ENCODE peak calls at places on chromosomes 3 and 15, in seven cellular contexts. Q is hepatocyte, M is BJ, X is upper lobe of right lung, B is brain microvascular endothelial cell, U is fibroblast of mammary gland, Z is PC-9. A is an unnamed sample.

GRCh38 chr15:93036922-93037321 is 52.1 kb downstream of the RGMA start:
- DNase-seq in Q (no peak), M (no peak), X (no peak), B (no peak), U (no peak), Z (no peak), A (no peak)

GRCh38 chr3:140527156-140527555 is 150.7 kb upstream of the TRIM42 start:
- DNase-seq in Q (no peak), M (no peak), X (no peak), B (no peak), U (no peak), Z (no peak), A (no peak)

GRCh38 chr3:17258823-17259436 is 374.2 kb downstream of the PLCL2 start:
- DNase-seq in Q (peak; percentile 48), M (no peak), X (no peak), B (no peak), U (peak; percentile 53), Z (no peak), A (no peak)

GRCh38 chr3:177694316-177694715 is 497.0 kb upstream of the TBL1XR1 start:
- DNase-seq in Q (peak; percentile 50), M (peak; percentile 36), X (no peak), B (peak; percentile 66), U (peak; percentile 80), Z (no peak), A (peak; percentile 34)

GRCh38 chr15:39623550-39623931 is 42.7 kb downstream of the THBS1 start:
- DNase-seq in Q (no peak), M (no peak), X (no peak), B (no peak), U (no peak), Z (no peak), A (no peak)

GRCh38 chr3:94137377-94137776 is 74.5 kb downstream of the NSUN3 start:
- DNase-seq in Q (no peak), M (no peak), X (no peak), B (peak; percentile 14), U (no peak), Z (no peak), A (no peak)

GRCh38 chr15:74983725-74984231 is 11.6 kb upstream of the SCAMP5 start:
- DNase-seq in Q (no peak), M (no peak), X (no peak), B (no peak), U (peak; percentile 56), Z (peak; percentile 78), A (no peak)

GRCh38 chr3:184553385-184553784 is 8.2 kb upstream of the EPHB3 start:
- DNase-seq in Q (no peak), M (no peak), X (no peak), B (no peak), U (no peak), Z (no peak), A (no peak)

DNA sequence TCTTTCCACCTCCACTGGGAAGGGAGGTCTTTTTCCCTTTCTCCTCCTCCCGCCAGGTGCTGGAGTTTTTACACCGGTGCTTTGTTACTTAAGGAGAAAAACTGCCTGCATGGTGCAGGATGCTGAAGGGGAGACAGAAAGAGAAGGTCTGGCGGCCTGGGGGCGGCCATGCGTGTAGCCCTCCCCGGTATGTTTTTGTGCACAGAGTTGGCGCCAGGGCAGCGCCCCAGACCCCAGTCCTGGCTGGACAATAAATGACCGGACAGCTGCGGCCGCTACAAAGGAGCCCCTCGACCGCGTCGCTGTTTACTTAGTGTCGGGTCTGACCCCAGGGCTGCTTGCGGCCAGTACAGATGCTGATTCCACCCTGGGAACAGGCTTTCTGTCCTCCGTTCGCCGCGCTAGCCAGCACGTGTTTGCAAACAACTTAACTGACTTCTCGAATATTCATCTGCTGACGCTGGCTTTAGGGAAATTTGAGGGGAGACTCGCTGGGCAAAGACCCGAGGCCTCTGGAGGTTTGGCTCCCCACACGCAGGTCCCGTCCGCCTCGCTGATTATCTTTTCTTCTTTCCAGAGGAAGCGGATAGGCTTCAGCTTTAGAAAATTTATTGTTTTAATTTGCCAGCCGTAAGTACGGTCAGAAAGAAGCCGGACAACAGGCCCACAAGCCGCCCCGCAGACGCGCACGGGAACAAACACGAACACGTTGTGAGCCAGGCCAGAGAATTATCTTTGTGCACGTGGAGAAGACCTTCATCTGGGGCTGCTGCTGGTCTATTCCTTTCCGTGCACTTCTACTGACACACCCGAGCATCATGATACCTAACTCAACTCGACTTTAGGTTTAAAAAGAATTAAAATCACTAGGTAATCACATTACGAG is 46.9 kb downstream of the ZIC4 start:
- DNase-seq in Q (no peak), M (no peak), X (no peak), B (no peak), U (no peak), Z (no peak), A (no peak)
- H3K4me3 ChIP-seq in Q (no peak overlapping the region), M (no peak overlapping the region), X (no peak overlapping the region), B (no peak overlapping the region), U (no peak overlapping the region), Z (no peak overlapping the region), A (no peak overlapping the region)

DNA sequence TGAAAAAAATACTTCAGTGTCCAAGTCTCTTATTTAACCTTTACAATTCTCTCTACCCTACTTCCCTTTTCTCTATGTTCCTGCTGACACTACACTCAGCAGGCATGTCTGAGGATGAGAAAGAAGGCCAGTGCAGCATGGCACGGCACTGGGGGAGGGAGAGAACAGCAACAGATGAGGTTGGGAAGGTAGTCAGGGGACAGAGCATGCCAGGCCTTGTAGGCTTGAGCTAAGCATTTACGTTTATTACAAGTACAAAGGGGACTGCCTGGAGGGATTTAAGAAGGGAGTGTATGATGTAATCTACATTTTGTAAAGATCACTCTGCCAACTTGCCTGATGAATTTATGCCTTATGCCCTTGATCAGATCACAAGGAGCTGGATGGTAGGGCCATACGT is 117.3 kb upstream of the WNT5A start:
- DNase-seq in Q (no peak), M (no peak), X (no peak), B (no peak), U (no peak), Z (peak; percentile 38), A (no peak)
- TF ChIP-seq CTCF in Q (no peak), M (no peak), X (no peak), B (no peak), U (no peak), Z (no peak), A (no peak)

DNA sequence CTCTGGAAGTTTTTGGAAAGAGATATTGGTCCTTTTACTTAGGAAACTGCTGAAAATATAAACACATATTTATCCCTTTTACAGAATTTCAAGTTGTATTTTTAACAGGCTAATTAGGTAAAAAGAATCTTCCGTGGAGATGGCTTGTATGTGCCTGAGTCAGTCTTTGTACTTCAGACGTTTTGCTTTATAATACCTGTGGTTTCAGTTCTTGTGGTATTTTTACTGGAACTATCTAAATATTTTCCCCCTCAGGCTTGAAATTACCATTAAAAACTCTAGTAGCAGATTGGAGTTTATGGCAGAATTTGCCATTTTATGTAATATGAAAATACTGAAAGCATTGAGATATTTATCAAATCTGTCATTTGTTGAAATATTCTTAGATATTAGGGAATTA is 151.6 kb upstream of the CGNL1 start:
- DNase-seq in Q (no peak), M (no peak), X (no peak), B (no peak), U (peak; percentile 38), Z (no peak), A (peak; percentile 64)
- H3K4me3 ChIP-seq in Q (no peak overlapping the region), M (no peak overlapping the region), X (no peak overlapping the region), B (no peak overlapping the region), U (no peak overlapping the region), Z (no peak overlapping the region), A (no peak overlapping the region)

GRCh38 chr3:47010910-47011309 is 31.4 kb downstream of the NBEAL2 start:
- DNase-seq in Q (no peak), M (no peak), X (no peak), B (no peak), U (no peak), Z (no peak), A (no peak)

GRCh38 chr3:47008851-47009224 is 29.4 kb downstream of the NBEAL2 start:
- DNase-seq in Q (no peak), M (no peak), X (no peak), B (no peak), U (no peak), Z (no peak), A (no peak)

GRCh38 chr3:47008258-47008671 is 28.8 kb downstream of the NBEAL2 start:
- DNase-seq in Q (no peak), M (no peak), X (peak; percentile 51), B (no peak), U (no peak), Z (no peak), A (no peak)

GRCh38 chr3:47010050-47010712 is 30.7 kb downstream of the NBEAL2 start:
- DNase-seq in Q (no peak), M (no peak), X (peak; percentile 74), B (no peak), U (peak; percentile 22), Z (no peak), A (no peak)

DNA sequence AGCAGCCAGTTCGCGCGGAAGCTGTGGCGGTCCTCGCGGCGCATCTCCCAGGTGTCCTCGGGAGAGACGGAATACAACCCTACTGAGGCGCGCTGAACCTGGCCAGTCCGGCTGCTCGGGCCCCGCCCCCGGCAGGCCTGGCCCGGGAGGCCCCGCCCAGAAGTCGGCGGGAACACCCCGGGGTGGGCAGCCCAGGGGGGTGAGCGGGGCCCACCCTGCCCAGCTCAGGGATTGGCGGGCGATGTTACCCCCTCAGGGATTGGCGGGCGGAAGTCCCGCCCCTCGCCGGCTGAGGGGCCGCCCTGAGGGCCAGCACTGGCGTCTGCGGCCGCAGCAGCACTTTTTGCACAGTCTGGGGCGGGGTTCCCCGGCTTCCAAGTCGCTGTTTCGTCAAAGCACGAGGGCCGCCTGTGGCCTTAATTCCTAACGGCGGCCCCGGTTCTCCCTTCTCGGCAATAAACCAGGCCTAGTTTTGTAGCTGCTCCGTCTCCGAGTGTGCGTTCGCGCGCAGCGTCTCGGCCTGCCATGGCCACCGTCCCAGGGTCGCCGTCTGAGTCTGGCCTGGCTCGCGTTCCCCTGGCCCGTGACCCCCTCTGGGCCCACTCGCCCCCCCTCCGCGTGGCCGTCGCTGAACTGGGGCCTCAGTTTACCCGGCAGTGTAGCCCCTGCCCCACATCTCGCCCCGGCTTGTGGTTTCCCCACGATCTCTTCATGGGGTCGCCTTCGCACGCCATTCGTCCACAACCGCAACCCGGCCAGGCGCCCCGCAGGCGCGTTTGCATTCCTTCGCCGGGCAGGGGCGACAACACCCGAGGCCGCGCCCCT is 30.0 kb downstream of the NBEAL2 start:
- DNase-seq in Q (peak; percentile 96), M (peak; percentile 65), X (peak; percentile 95), B (peak; percentile 83), U (peak; percentile 88), Z (no peak), A (peak; percentile 69)
- TF ChIP-seq CTCF in Q (no peak), M (no peak), X (no peak), B (no peak), U (no peak), Z (no peak), A (no peak)

GRCh38 chr3:165195628-165196576 is at the start of gene SLITRK3:
- DNase-seq in Q (peak; percentile 19), M (no peak), X (peak; percentile 52), B (no peak), U (no peak), Z (no peak), A (no peak)
- H3K4me3 ChIP-seq in Q (peak within 1 kb of the TSS; percentile 62), M (no peak within 1 kb of the TSS), X (peak within 1 kb of the TSS; percentile 31), B (peak within 1 kb of the TSS; percentile 60), U (peak within 1 kb of the TSS; percentile 40), Z (no peak within 1 kb of the TSS), A (peak within 1 kb of the TSS; percentile 18)

GRCh38 chr3:149512073-149512782 is 37.7 kb downstream of the TM4SF4 start:
- DNase-seq in Q (peak; percentile 82), M (no peak), X (peak; percentile 75), B (peak; percentile 45), U (peak; percentile 70), Z (peak; percentile 53), A (no peak)
- TF ChIP-seq CTCF in Q (peak; percentile 95), M (peak; percentile 86), X (peak; percentile 86), B (peak; percentile 88), U (peak; percentile 77), Z (peak; percentile 86), A (peak; percentile 81)

GRCh38 chr15:59952960-59953359 is 51.2 kb upstream of the FOXB1 start:
- DNase-seq in Q (no peak), M (no peak), X (no peak), B (no peak), U (no peak), Z (no peak), A (no peak)
- H3K4me3 ChIP-seq in Q (no peak overlapping the region), M (no peak overlapping the region), X (no peak overlapping the region), B (no peak overlapping the region), U (no peak overlapping the region), Z (no peak overlapping the region), A (no peak overlapping the region)

A was measured in AG09309.